ENCODE peak calls at places on chromosomes 3 and 15, in ten cellular contexts. One of them, this sample, is unnamed.

GRCh38 chr3:18237251-18238005 is 187.7 kb downstream of the SATB1 start:
- DNase-seq in A549: no peak
- DNase-seq in left ventricle myocardium inferior: no peak
- DNase-seq in MM.1S: no peak
- DNase-seq in cardiac muscle cell: peak
- DNase-seq in choroid plexus epithelial cell: peak
- DNase-seq in AG04450: no peak
- DNase-seq in astrocyte of the spinal cord: peak
- DNase-seq in fibroblast of pulmonary artery: peak
- DNase-seq in fibroblast of lung: peak
- DNase-seq in this sample: peak

GRCh38 chr15:40891810-40892448 is 2.3 kb upstream of the VPS18 start:
- DNase-seq in A549: peak
- DNase-seq in left ventricle myocardium inferior: no peak
- DNase-seq in MM.1S: peak
- DNase-seq in cardiac muscle cell: peak
- DNase-seq in choroid plexus epithelial cell: peak
- DNase-seq in AG04450: no peak
- DNase-seq in astrocyte of the spinal cord: peak
- DNase-seq in fibroblast of pulmonary artery: peak
- DNase-seq in fibroblast of lung: peak
- DNase-seq in this sample: peak

GRCh38 chr3:124520970-124521369 is 209.3 kb upstream of the UMPS start:
- DNase-seq in A549: peak
- DNase-seq in left ventricle myocardium inferior: no peak
- DNase-seq in MM.1S: no peak
- DNase-seq in cardiac muscle cell: no peak
- DNase-seq in choroid plexus epithelial cell: no peak
- DNase-seq in AG04450: no peak
- DNase-seq in astrocyte of the spinal cord: no peak
- DNase-seq in fibroblast of pulmonary artery: no peak
- DNase-seq in fibroblast of lung: no peak
- DNase-seq in this sample: peak

GRCh38 chr3:4977001-4977888 is 2.0 kb upstream of the BHLHE40 start:
- DNase-seq in A549: peak
- DNase-seq in left ventricle myocardium inferior: peak
- DNase-seq in MM.1S: peak
- DNase-seq in cardiac muscle cell: peak
- DNase-seq in choroid plexus epithelial cell: peak
- DNase-seq in AG04450: no peak
- DNase-seq in astrocyte of the spinal cord: peak
- DNase-seq in fibroblast of pulmonary artery: peak
- DNase-seq in fibroblast of lung: peak
- DNase-seq in this sample: peak

GRCh38 chr3:38168151-38168987 is 3.0 kb downstream of the OXSR1 start:
- DNase-seq in A549: no peak
- DNase-seq in left ventricle myocardium inferior: no peak
- DNase-seq in MM.1S: no peak
- DNase-seq in cardiac muscle cell: peak
- DNase-seq in choroid plexus epithelial cell: peak
- DNase-seq in AG04450: no peak
- DNase-seq in astrocyte of the spinal cord: peak
- DNase-seq in fibroblast of pulmonary artery: peak
- DNase-seq in fibroblast of lung: peak
- DNase-seq in this sample: peak

GRCh38 chr3:182606905-182607504 is 186.3 kb upstream of the ATP11B start:
- DNase-seq in A549: no peak
- DNase-seq in left ventricle myocardium inferior: no peak
- DNase-seq in MM.1S: no peak
- DNase-seq in cardiac muscle cell: no peak
- DNase-seq in choroid plexus epithelial cell: no peak
- DNase-seq in AG04450: no peak
- DNase-seq in astrocyte of the spinal cord: no peak
- DNase-seq in fibroblast of pulmonary artery: no peak
- DNase-seq in fibroblast of lung: no peak
- DNase-seq in this sample: no peak

GRCh38 chr3:107524214-107525100 is 1.7 kb downstream of the BBX start:
- DNase-seq in A549: peak
- DNase-seq in left ventricle myocardium inferior: peak
- DNase-seq in MM.1S: peak
- DNase-seq in cardiac muscle cell: peak
- DNase-seq in choroid plexus epithelial cell: peak
- DNase-seq in AG04450: no peak
- DNase-seq in astrocyte of the spinal cord: peak
- DNase-seq in fibroblast of pulmonary artery: peak
- DNase-seq in fibroblast of lung: peak
- DNase-seq in this sample: peak

GRCh38 chr3:196344663-196345062 is 6.5 kb upstream of the TM4SF19 start:
- DNase-seq in A549: no peak
- DNase-seq in left ventricle myocardium inferior: no peak
- DNase-seq in MM.1S: no peak
- DNase-seq in cardiac muscle cell: no peak
- DNase-seq in choroid plexus epithelial cell: no peak
- DNase-seq in AG04450: no peak
- DNase-seq in astrocyte of the spinal cord: no peak
- DNase-seq in fibroblast of pulmonary artery: no peak
- DNase-seq in fibroblast of lung: no peak
- DNase-seq in this sample: no peak

GRCh38 chr3:39408493-39409372 is 2.2 kb downstream of the RPSA start:
- DNase-seq in A549: no peak
- DNase-seq in left ventricle myocardium inferior: no peak
- DNase-seq in MM.1S: no peak
- DNase-seq in cardiac muscle cell: no peak
- DNase-seq in choroid plexus epithelial cell: no peak
- DNase-seq in AG04450: no peak
- DNase-seq in astrocyte of the spinal cord: no peak
- DNase-seq in fibroblast of pulmonary artery: no peak
- DNase-seq in fibroblast of lung: no peak
- DNase-seq in this sample: no peak

GRCh38 chr3:73485877-73486311 is 138.8 kb downstream of the PDZRN3 start:
- DNase-seq in A549: no peak
- DNase-seq in left ventricle myocardium inferior: no peak
- DNase-seq in MM.1S: no peak
- DNase-seq in cardiac muscle cell: no peak
- DNase-seq in choroid plexus epithelial cell: no peak
- DNase-seq in AG04450: no peak
- DNase-seq in astrocyte of the spinal cord: no peak
- DNase-seq in fibroblast of pulmonary artery: no peak
- DNase-seq in fibroblast of lung: no peak
- DNase-seq in this sample: no peak

GRCh38 chr3:105958237-105959000 is 89.6 kb upstream of the CBLB start:
- DNase-seq in A549: no peak
- DNase-seq in left ventricle myocardium inferior: no peak
- DNase-seq in MM.1S: no peak
- DNase-seq in cardiac muscle cell: no peak
- DNase-seq in choroid plexus epithelial cell: no peak
- DNase-seq in AG04450: no peak
- DNase-seq in astrocyte of the spinal cord: no peak
- DNase-seq in fibroblast of pulmonary artery: no peak
- DNase-seq in fibroblast of lung: no peak
- DNase-seq in this sample: peak

GRCh38 chr15:86526938-86527735 is 447.5 kb downstream of the AGBL1 start:
- DNase-seq in A549: no peak
- DNase-seq in left ventricle myocardium inferior: no peak
- DNase-seq in MM.1S: no peak
- DNase-seq in cardiac muscle cell: no peak
- DNase-seq in choroid plexus epithelial cell: no peak
- DNase-seq in AG04450: no peak
- DNase-seq in astrocyte of the spinal cord: no peak
- DNase-seq in fibroblast of pulmonary artery: no peak
- DNase-seq in fibroblast of lung: no peak
- DNase-seq in this sample: no peak

GRCh38 chr15:43370310-43370974 is 401 bp downstream of the ZSCAN29 start:
- DNase-seq in A549: no peak
- DNase-seq in left ventricle myocardium inferior: peak
- DNase-seq in MM.1S: no peak
- DNase-seq in cardiac muscle cell: peak
- DNase-seq in choroid plexus epithelial cell: peak
- DNase-seq in AG04450: no peak
- DNase-seq in astrocyte of the spinal cord: peak
- DNase-seq in fibroblast of pulmonary artery: peak
- DNase-seq in fibroblast of lung: peak
- DNase-seq in this sample: peak

GRCh38 chr3:183252973-183253363 is at the start of gene B3GNT5:
- DNase-seq in A549: peak
- DNase-seq in left ventricle myocardium inferior: peak
- DNase-seq in MM.1S: no peak
- DNase-seq in cardiac muscle cell: peak
- DNase-seq in choroid plexus epithelial cell: peak
- DNase-seq in AG04450: no peak
- DNase-seq in astrocyte of the spinal cord: peak
- DNase-seq in fibroblast of pulmonary artery: no peak
- DNase-seq in fibroblast of lung: no peak
- DNase-seq in this sample: peak

DNA sequence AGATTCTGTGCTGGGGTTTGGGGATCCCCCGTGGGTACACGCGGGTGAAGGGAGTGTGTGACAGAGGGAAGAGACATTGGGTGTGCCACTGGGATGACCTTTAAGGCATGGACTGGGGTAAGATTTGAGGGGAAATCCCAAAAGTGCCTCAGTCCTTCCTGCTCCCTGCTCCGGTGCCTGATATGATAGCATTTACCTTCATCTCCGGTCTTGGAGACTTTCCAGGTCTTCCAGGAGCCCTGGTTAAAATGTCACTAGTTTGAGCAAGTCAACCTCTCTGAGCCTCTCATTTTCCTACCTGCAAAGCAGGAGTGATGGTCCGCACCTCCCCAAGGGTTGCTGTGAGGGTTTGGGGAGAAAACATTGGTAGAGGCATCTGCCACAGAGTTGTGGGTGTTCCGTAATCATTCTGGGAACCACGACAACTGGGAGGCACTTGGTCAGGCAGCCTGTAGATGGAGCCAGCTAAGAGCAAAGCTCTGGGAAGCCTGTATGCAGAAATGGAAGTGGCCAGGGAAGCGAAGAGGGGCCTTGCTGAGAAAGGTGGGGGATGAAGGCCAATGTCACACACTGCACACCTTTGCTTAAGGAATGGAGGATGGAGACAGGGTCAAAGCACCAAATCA is 33.9 kb upstream of the KIF23 start:
- DNase-seq in A549: peak
- DNase-seq in left ventricle myocardium inferior: no peak
- DNase-seq in MM.1S: no peak
- DNase-seq in cardiac muscle cell: peak
- DNase-seq in choroid plexus epithelial cell: peak
- DNase-seq in AG04450: no peak
- DNase-seq in astrocyte of the spinal cord: no peak
- DNase-seq in fibroblast of pulmonary artery: peak
- DNase-seq in fibroblast of lung: peak
- DNase-seq in this sample: peak
- TF ChIP-seq CTCF in A549: peak
- TF ChIP-seq CTCF in left ventricle myocardium inferior: no peak
- TF ChIP-seq CTCF in MM.1S: no peak
- TF ChIP-seq CTCF in cardiac muscle cell: peak
- TF ChIP-seq CTCF in choroid plexus epithelial cell: peak
- TF ChIP-seq CTCF in AG04450: peak
- TF ChIP-seq CTCF in astrocyte of the spinal cord: peak
- TF ChIP-seq CTCF in fibroblast of pulmonary artery: peak
- TF ChIP-seq CTCF in fibroblast of lung: peak
- TF ChIP-seq CTCF in this sample: peak

DNA sequence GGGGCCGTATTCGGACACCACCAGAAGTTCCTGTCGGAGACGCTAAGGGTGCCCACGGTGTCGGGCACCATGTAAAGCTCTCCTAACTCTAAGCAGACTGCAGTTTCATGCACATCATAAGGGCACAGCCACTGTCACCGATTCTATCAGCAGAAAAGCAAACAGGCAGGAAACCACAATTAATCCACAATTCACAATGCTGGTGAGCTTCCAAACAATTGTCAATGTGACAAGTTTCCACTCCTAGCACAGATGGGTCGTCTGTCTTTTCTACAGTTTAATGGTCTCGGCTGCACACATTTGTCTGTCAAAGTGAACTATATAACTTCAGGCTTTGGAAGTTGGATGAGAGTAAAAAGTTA is 8.8 kb upstream of the OCA2 start:
- DNase-seq in A549: no peak
- DNase-seq in left ventricle myocardium inferior: no peak
- DNase-seq in MM.1S: no peak
- DNase-seq in cardiac muscle cell: no peak
- DNase-seq in choroid plexus epithelial cell: no peak
- DNase-seq in AG04450: no peak
- DNase-seq in astrocyte of the spinal cord: no peak
- DNase-seq in fibroblast of pulmonary artery: no peak
- DNase-seq in fibroblast of lung: no peak
- DNase-seq in this sample: no peak
- H3K4me3 ChIP-seq in A549: no peak
- H3K4me3 ChIP-seq in left ventricle myocardium inferior: peak
- H3K4me3 ChIP-seq in MM.1S: no peak
- H3K4me3 ChIP-seq in cardiac muscle cell: no peak
- H3K4me3 ChIP-seq in choroid plexus epithelial cell: no peak
- H3K4me3 ChIP-seq in AG04450: no peak
- H3K4me3 ChIP-seq in astrocyte of the spinal cord: no peak
- H3K4me3 ChIP-seq in fibroblast of pulmonary artery: no peak
- H3K4me3 ChIP-seq in fibroblast of lung: no peak
- H3K4me3 ChIP-seq in this sample: no peak

DNA sequence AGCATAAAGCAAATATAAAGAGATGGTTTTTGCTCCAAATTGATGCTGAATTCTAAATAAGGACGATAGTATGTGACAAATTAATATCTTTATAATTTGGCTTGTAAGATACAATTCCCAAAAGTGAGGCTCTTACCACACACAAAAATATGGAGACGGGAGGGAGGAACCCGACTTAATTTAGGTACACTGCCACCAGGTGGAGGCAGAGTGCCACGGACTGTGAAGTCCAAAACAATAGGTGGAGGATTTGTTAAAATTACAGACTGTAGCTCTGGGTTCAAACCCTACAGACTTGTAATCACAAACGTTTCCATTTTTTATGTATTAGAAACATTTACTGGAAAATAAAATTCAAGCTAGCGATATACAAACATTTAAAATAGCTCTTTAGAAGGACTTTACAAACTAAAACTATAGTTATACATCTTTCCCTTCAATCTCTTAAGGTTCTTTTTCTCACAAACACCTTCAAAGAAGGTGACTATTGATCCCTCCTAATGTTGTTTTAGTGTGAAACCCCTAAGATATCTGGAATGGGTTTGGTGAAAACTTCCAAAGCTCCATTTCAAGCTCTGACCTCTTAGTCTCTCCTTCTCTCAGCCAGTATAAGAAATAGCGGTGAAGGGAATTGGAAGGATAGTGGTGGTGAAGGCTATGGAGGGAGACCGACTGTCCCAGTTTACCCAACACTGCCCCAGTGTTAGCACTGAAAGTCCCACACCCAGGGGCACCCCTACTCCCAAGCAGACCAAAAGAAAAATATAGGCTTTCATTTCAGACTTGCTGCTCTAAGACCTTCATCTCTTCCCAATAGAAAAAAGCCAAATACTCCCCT is 89.7 kb downstream of the AQP9 start:
- DNase-seq in A549: peak
- DNase-seq in left ventricle myocardium inferior: peak
- DNase-seq in MM.1S: peak
- DNase-seq in cardiac muscle cell: peak
- DNase-seq in choroid plexus epithelial cell: peak
- DNase-seq in AG04450: peak
- DNase-seq in astrocyte of the spinal cord: peak
- DNase-seq in fibroblast of pulmonary artery: peak
- DNase-seq in fibroblast of lung: peak
- DNase-seq in this sample: peak
- TF ChIP-seq CTCF in A549: peak
- TF ChIP-seq CTCF in left ventricle myocardium inferior: peak
- TF ChIP-seq CTCF in MM.1S: peak
- TF ChIP-seq CTCF in cardiac muscle cell: peak
- TF ChIP-seq CTCF in choroid plexus epithelial cell: peak
- TF ChIP-seq CTCF in AG04450: peak
- TF ChIP-seq CTCF in astrocyte of the spinal cord: peak
- TF ChIP-seq CTCF in fibroblast of pulmonary artery: peak
- TF ChIP-seq CTCF in fibroblast of lung: peak
- TF ChIP-seq CTCF in this sample: peak

GRCh38 chr3:120555661-120556509 is 40.3 kb upstream of the NDUFB4 start:
- DNase-seq in A549: no peak
- DNase-seq in left ventricle myocardium inferior: peak
- DNase-seq in MM.1S: no peak
- DNase-seq in cardiac muscle cell: peak
- DNase-seq in choroid plexus epithelial cell: no peak
- DNase-seq in AG04450: no peak
- DNase-seq in astrocyte of the spinal cord: no peak
- DNase-seq in fibroblast of pulmonary artery: no peak
- DNase-seq in fibroblast of lung: no peak
- DNase-seq in this sample: peak
- H3K4me3 ChIP-seq in A549: no peak
- H3K4me3 ChIP-seq in left ventricle myocardium inferior: no peak
- H3K4me3 ChIP-seq in MM.1S: no peak
- H3K4me3 ChIP-seq in cardiac muscle cell: no peak
- H3K4me3 ChIP-seq in choroid plexus epithelial cell: no peak
- H3K4me3 ChIP-seq in AG04450: no peak
- H3K4me3 ChIP-seq in astrocyte of the spinal cord: no peak
- H3K4me3 ChIP-seq in fibroblast of pulmonary artery: no peak
- H3K4me3 ChIP-seq in fibroblast of lung: no peak
- H3K4me3 ChIP-seq in this sample: no peak